ENCODE peak calls at places on chromosomes 3 and 15, in ten cellular contexts. One of them, this sample, is unnamed.

GRCh38 chr15:78951841-78952238 is 7.0 kb upstream of the CTSH start:
- DNase-seq in GDM1: no peak
- DNase-seq in NCI-H524: no peak
- DNase-seq in heart left ventricle: no peak
- DNase-seq in central memory CD4-positive, alpha-beta T cell: no peak
- DNase-seq in activated naive CD4-positive, alpha-beta T cell: no peak
- DNase-seq in fibroblast of the aortic adventitia: peak; percentile 50
- DNase-seq in SW 1271: no peak
- DNase-seq in MM.1S: no peak
- DNase-seq in amniotic stem cell: no peak
- DNase-seq in this sample: no peak

GRCh38 chr3:139689122-139689521 is 11.3 kb upstream of the NMNAT3 start:
- DNase-seq in GDM1: no peak
- DNase-seq in NCI-H524: peak; percentile 95
- DNase-seq in heart left ventricle: no peak
- DNase-seq in central memory CD4-positive, alpha-beta T cell: no peak
- DNase-seq in activated naive CD4-positive, alpha-beta T cell: no peak
- DNase-seq in fibroblast of the aortic adventitia: no peak
- DNase-seq in SW 1271: no peak
- DNase-seq in MM.1S: no peak
- DNase-seq in amniotic stem cell: no peak
- DNase-seq in this sample: no peak

GRCh38 chr3:172634948-172635347 is 75.9 kb downstream of the NCEH1 start:
- DNase-seq in GDM1: no peak
- DNase-seq in NCI-H524: no peak
- DNase-seq in heart left ventricle: no peak
- DNase-seq in central memory CD4-positive, alpha-beta T cell: no peak
- DNase-seq in activated naive CD4-positive, alpha-beta T cell: no peak
- DNase-seq in fibroblast of the aortic adventitia: no peak
- DNase-seq in SW 1271: no peak
- DNase-seq in MM.1S: no peak
- DNase-seq in amniotic stem cell: no peak
- DNase-seq in this sample: no peak

GRCh38 chr3:94011208-94011842 is 17.1 kb downstream of the STX19 start:
- DNase-seq in GDM1: no peak
- DNase-seq in NCI-H524: no peak
- DNase-seq in heart left ventricle: no peak
- DNase-seq in central memory CD4-positive, alpha-beta T cell: no peak
- DNase-seq in activated naive CD4-positive, alpha-beta T cell: no peak
- DNase-seq in fibroblast of the aortic adventitia: no peak
- DNase-seq in SW 1271: no peak
- DNase-seq in MM.1S: no peak
- DNase-seq in amniotic stem cell: no peak
- DNase-seq in this sample: no peak

GRCh38 chr3:189100866-189101265 is 70.9 kb upstream of the TPRG1 start:
- DNase-seq in GDM1: no peak
- DNase-seq in NCI-H524: no peak
- DNase-seq in heart left ventricle: no peak
- DNase-seq in central memory CD4-positive, alpha-beta T cell: no peak
- DNase-seq in activated naive CD4-positive, alpha-beta T cell: no peak
- DNase-seq in fibroblast of the aortic adventitia: no peak
- DNase-seq in SW 1271: no peak
- DNase-seq in MM.1S: no peak
- DNase-seq in amniotic stem cell: no peak
- DNase-seq in this sample: no peak

GRCh38 chr3:60912876-60913275 is 338.4 kb downstream of the FHIT start:
- DNase-seq in GDM1: no peak
- DNase-seq in NCI-H524: no peak
- DNase-seq in heart left ventricle: no peak
- DNase-seq in central memory CD4-positive, alpha-beta T cell: no peak
- DNase-seq in activated naive CD4-positive, alpha-beta T cell: no peak
- DNase-seq in fibroblast of the aortic adventitia: no peak
- DNase-seq in SW 1271: no peak
- DNase-seq in MM.1S: no peak
- DNase-seq in amniotic stem cell: no peak
- DNase-seq in this sample: no peak

GRCh38 chr3:171967932-171968678 is 71.3 kb upstream of the FNDC3B start:
- DNase-seq in GDM1: no peak
- DNase-seq in NCI-H524: no peak
- DNase-seq in heart left ventricle: no peak
- DNase-seq in central memory CD4-positive, alpha-beta T cell: no peak
- DNase-seq in activated naive CD4-positive, alpha-beta T cell: no peak
- DNase-seq in fibroblast of the aortic adventitia: peak; percentile 96
- DNase-seq in SW 1271: no peak
- DNase-seq in MM.1S: no peak
- DNase-seq in amniotic stem cell: no peak
- DNase-seq in this sample: peak; percentile 50

GRCh38 chr3:131363275-131363674 is 18.3 kb upstream of the NUDT16 start:
- DNase-seq in GDM1: no peak
- DNase-seq in NCI-H524: no peak
- DNase-seq in heart left ventricle: no peak
- DNase-seq in central memory CD4-positive, alpha-beta T cell: no peak
- DNase-seq in activated naive CD4-positive, alpha-beta T cell: no peak
- DNase-seq in fibroblast of the aortic adventitia: no peak
- DNase-seq in SW 1271: no peak
- DNase-seq in MM.1S: no peak
- DNase-seq in amniotic stem cell: no peak
- DNase-seq in this sample: no peak

GRCh38 chr3:113736548-113737089 is 9.4 kb downstream of the NAA50 start:
- DNase-seq in GDM1: no peak
- DNase-seq in NCI-H524: peak; percentile 74
- DNase-seq in heart left ventricle: no peak
- DNase-seq in central memory CD4-positive, alpha-beta T cell: peak; percentile 66
- DNase-seq in activated naive CD4-positive, alpha-beta T cell: no peak
- DNase-seq in fibroblast of the aortic adventitia: peak; percentile 86
- DNase-seq in SW 1271: peak; percentile 58
- DNase-seq in MM.1S: peak; percentile 82
- DNase-seq in amniotic stem cell: peak; percentile 18
- DNase-seq in this sample: peak; percentile 79

GRCh38 chr3:30161370-30161769 is 445.0 kb upstream of the TGFBR2 start:
- DNase-seq in GDM1: no peak
- DNase-seq in NCI-H524: no peak
- DNase-seq in heart left ventricle: peak; percentile 36
- DNase-seq in central memory CD4-positive, alpha-beta T cell: no peak
- DNase-seq in activated naive CD4-positive, alpha-beta T cell: no peak
- DNase-seq in fibroblast of the aortic adventitia: peak; percentile 91
- DNase-seq in SW 1271: no peak
- DNase-seq in MM.1S: no peak
- DNase-seq in amniotic stem cell: no peak
- DNase-seq in this sample: peak; percentile 58

GRCh38 chr3:111547645-111548044 is 5.6 kb downstream of the CD96 start:
- DNase-seq in GDM1: peak; percentile 53
- DNase-seq in NCI-H524: no peak
- DNase-seq in heart left ventricle: no peak
- DNase-seq in central memory CD4-positive, alpha-beta T cell: peak; percentile 69
- DNase-seq in activated naive CD4-positive, alpha-beta T cell: no peak
- DNase-seq in fibroblast of the aortic adventitia: no peak
- DNase-seq in SW 1271: no peak
- DNase-seq in MM.1S: no peak
- DNase-seq in amniotic stem cell: no peak
- DNase-seq in this sample: no peak

GRCh38 chr3:46863261-46863782 is at the start of gene MYL3:
- DNase-seq in GDM1: no peak
- DNase-seq in NCI-H524: no peak
- DNase-seq in heart left ventricle: peak; percentile 89
- DNase-seq in central memory CD4-positive, alpha-beta T cell: no peak
- DNase-seq in activated naive CD4-positive, alpha-beta T cell: no peak
- DNase-seq in fibroblast of the aortic adventitia: no peak
- DNase-seq in SW 1271: no peak
- DNase-seq in MM.1S: no peak
- DNase-seq in amniotic stem cell: no peak
- DNase-seq in this sample: no peak

GRCh38 chr3:3200632-3201212 is 21.2 kb upstream of the CRBN start:
- DNase-seq in GDM1: peak; percentile 33
- DNase-seq in NCI-H524: peak; percentile 77
- DNase-seq in heart left ventricle: no peak
- DNase-seq in central memory CD4-positive, alpha-beta T cell: no peak
- DNase-seq in activated naive CD4-positive, alpha-beta T cell: no peak
- DNase-seq in fibroblast of the aortic adventitia: peak; percentile 71
- DNase-seq in SW 1271: peak; percentile 74
- DNase-seq in MM.1S: peak; percentile 87
- DNase-seq in amniotic stem cell: peak; percentile 41
- DNase-seq in this sample: peak; percentile 82

GRCh38 chr3:127998596-127998995 is 53.6 kb upstream of the SEC61A1 start:
- DNase-seq in GDM1: no peak
- DNase-seq in NCI-H524: no peak
- DNase-seq in heart left ventricle: no peak
- DNase-seq in central memory CD4-positive, alpha-beta T cell: no peak
- DNase-seq in activated naive CD4-positive, alpha-beta T cell: no peak
- DNase-seq in fibroblast of the aortic adventitia: no peak
- DNase-seq in SW 1271: no peak
- DNase-seq in MM.1S: no peak
- DNase-seq in amniotic stem cell: no peak
- DNase-seq in this sample: no peak

GRCh38 chr3:66010348-66011097 is 28.2 kb downstream of the MAGI1 start:
- DNase-seq in GDM1: no peak
- DNase-seq in NCI-H524: no peak
- DNase-seq in heart left ventricle: no peak
- DNase-seq in central memory CD4-positive, alpha-beta T cell: no peak
- DNase-seq in activated naive CD4-positive, alpha-beta T cell: no peak
- DNase-seq in fibroblast of the aortic adventitia: no peak
- DNase-seq in SW 1271: no peak
- DNase-seq in MM.1S: no peak
- DNase-seq in amniotic stem cell: no peak
- DNase-seq in this sample: no peak

GRCh38 chr3:125357032-125357658 is 18.0 kb downstream of the ZNF148 start:
- DNase-seq in GDM1: peak; percentile 60
- DNase-seq in NCI-H524: peak; percentile 31
- DNase-seq in heart left ventricle: peak; percentile 63
- DNase-seq in central memory CD4-positive, alpha-beta T cell: peak; percentile 50
- DNase-seq in activated naive CD4-positive, alpha-beta T cell: peak; percentile 60
- DNase-seq in fibroblast of the aortic adventitia: peak; percentile 43
- DNase-seq in SW 1271: no peak
- DNase-seq in MM.1S: no peak
- DNase-seq in amniotic stem cell: no peak
- DNase-seq in this sample: peak; percentile 70

GRCh38 chr3:46897829-46898320 is 20.4 kb downstream of the PTH1R start:
- DNase-seq in GDM1: no peak
- DNase-seq in NCI-H524: no peak
- DNase-seq in heart left ventricle: peak; percentile 21
- DNase-seq in central memory CD4-positive, alpha-beta T cell: no peak
- DNase-seq in activated naive CD4-positive, alpha-beta T cell: no peak
- DNase-seq in fibroblast of the aortic adventitia: no peak
- DNase-seq in SW 1271: no peak
- DNase-seq in MM.1S: no peak
- DNase-seq in amniotic stem cell: no peak
- DNase-seq in this sample: no peak

GRCh38 chr3:188241072-188241471 is 87.1 kb downstream of the LPP start:
- DNase-seq in GDM1: no peak
- DNase-seq in NCI-H524: peak; percentile 96
- DNase-seq in heart left ventricle: peak; percentile 65
- DNase-seq in central memory CD4-positive, alpha-beta T cell: no peak
- DNase-seq in activated naive CD4-positive, alpha-beta T cell: no peak
- DNase-seq in fibroblast of the aortic adventitia: no peak
- DNase-seq in SW 1271: no peak
- DNase-seq in MM.1S: no peak
- DNase-seq in amniotic stem cell: no peak
- DNase-seq in this sample: no peak

GRCh38 chr3:32283304-32283703 is 44.8 kb downstream of the CMTM8 start:
- DNase-seq in GDM1: no peak
- DNase-seq in NCI-H524: no peak
- DNase-seq in heart left ventricle: peak; percentile 79
- DNase-seq in central memory CD4-positive, alpha-beta T cell: no peak
- DNase-seq in activated naive CD4-positive, alpha-beta T cell: no peak
- DNase-seq in fibroblast of the aortic adventitia: no peak
- DNase-seq in SW 1271: no peak
- DNase-seq in MM.1S: no peak
- DNase-seq in amniotic stem cell: no peak
- DNase-seq in this sample: no peak

GRCh38 chr3:118811333-118811732 is 223.3 kb downstream of the IGSF11 start:
- DNase-seq in GDM1: no peak
- DNase-seq in NCI-H524: no peak
- DNase-seq in heart left ventricle: no peak
- DNase-seq in central memory CD4-positive, alpha-beta T cell: no peak
- DNase-seq in activated naive CD4-positive, alpha-beta T cell: no peak
- DNase-seq in fibroblast of the aortic adventitia: no peak
- DNase-seq in SW 1271: no peak
- DNase-seq in MM.1S: no peak
- DNase-seq in amniotic stem cell: no peak
- DNase-seq in this sample: no peak

GRCh38 chr15:49145651-49146609 is 9.5 kb downstream of the COPS2 start:
- DNase-seq in GDM1: peak; percentile 3
- DNase-seq in NCI-H524: peak; percentile 64
- DNase-seq in heart left ventricle: no peak
- DNase-seq in central memory CD4-positive, alpha-beta T cell: peak; percentile 12
- DNase-seq in activated naive CD4-positive, alpha-beta T cell: no peak
- DNase-seq in fibroblast of the aortic adventitia: peak; percentile 80
- DNase-seq in SW 1271: peak; percentile 28
- DNase-seq in MM.1S: peak; percentile 53
- DNase-seq in amniotic stem cell: peak; percentile 54
- DNase-seq in this sample: peak; percentile 75

GRCh38 chr3:184479426-184480126 is 82.0 kb upstream of the EPHB3 start:
- DNase-seq in GDM1: peak; percentile 25
- DNase-seq in NCI-H524: no peak
- DNase-seq in heart left ventricle: no peak
- DNase-seq in central memory CD4-positive, alpha-beta T cell: no peak
- DNase-seq in activated naive CD4-positive, alpha-beta T cell: no peak
- DNase-seq in fibroblast of the aortic adventitia: no peak
- DNase-seq in SW 1271: no peak
- DNase-seq in MM.1S: no peak
- DNase-seq in amniotic stem cell: no peak
- DNase-seq in this sample: no peak

GRCh38 chr3:149020196-149020838 is 29.0 kb downstream of the GYG1 start:
- DNase-seq in GDM1: no peak
- DNase-seq in NCI-H524: no peak
- DNase-seq in heart left ventricle: no peak
- DNase-seq in central memory CD4-positive, alpha-beta T cell: no peak
- DNase-seq in activated naive CD4-positive, alpha-beta T cell: no peak
- DNase-seq in fibroblast of the aortic adventitia: peak; percentile 80
- DNase-seq in SW 1271: no peak
- DNase-seq in MM.1S: no peak
- DNase-seq in amniotic stem cell: no peak
- DNase-seq in this sample: peak; percentile 54

GRCh38 chr3:10249833-10250232 is 1.6 kb downstream of the TATDN2 start:
- DNase-seq in GDM1: no peak
- DNase-seq in NCI-H524: no peak
- DNase-seq in heart left ventricle: no peak
- DNase-seq in central memory CD4-positive, alpha-beta T cell: no peak
- DNase-seq in activated naive CD4-positive, alpha-beta T cell: no peak
- DNase-seq in fibroblast of the aortic adventitia: peak; percentile 20
- DNase-seq in SW 1271: no peak
- DNase-seq in MM.1S: peak; percentile 7
- DNase-seq in amniotic stem cell: no peak
- DNase-seq in this sample: peak; percentile 61

GRCh38 chr3:86249833-86250232 is 741.1 kb downstream of the VGLL3 start:
- DNase-seq in GDM1: no peak
- DNase-seq in NCI-H524: no peak
- DNase-seq in heart left ventricle: no peak
- DNase-seq in central memory CD4-positive, alpha-beta T cell: no peak
- DNase-seq in activated naive CD4-positive, alpha-beta T cell: no peak
- DNase-seq in fibroblast of the aortic adventitia: no peak
- DNase-seq in SW 1271: no peak
- DNase-seq in MM.1S: no peak
- DNase-seq in amniotic stem cell: no peak
- DNase-seq in this sample: no peak

GRCh38 chr15:63576441-63576840 is 20.7 kb upstream of the FBXL22 start:
- DNase-seq in GDM1: no peak
- DNase-seq in NCI-H524: no peak
- DNase-seq in heart left ventricle: no peak
- DNase-seq in central memory CD4-positive, alpha-beta T cell: no peak
- DNase-seq in activated naive CD4-positive, alpha-beta T cell: no peak
- DNase-seq in fibroblast of the aortic adventitia: no peak
- DNase-seq in SW 1271: no peak
- DNase-seq in MM.1S: no peak
- DNase-seq in amniotic stem cell: no peak
- DNase-seq in this sample: no peak